ENCODE peak calls at places on chromosomes 12 and 14, in nine cellular contexts. F, X, N, R, V, I, E, P and Y are unnamed samples.

GRCh38 chr12:29253916-29254625 is 105.0 kb downstream of the FAR2 start:
- DNase-seq in F (no peak), X (peak), R (no peak), N (no peak), V (no peak), I (no peak), E (no peak), P (no peak), Y (no peak)

GRCh38 chr14:22434901-22435565 is 154.0 kb downstream of the DAD1 start:
- DNase-seq in N (no peak), X (no peak), R (no peak), V (no peak), E (no peak), F (no peak), P (no peak), I (no peak), Y (no peak)

GRCh38 chr14:24741871-24742270 is 107.9 kb upstream of the GZMB start:
- DNase-seq in E (peak), F (no peak), R (no peak), X (peak), V (no peak), I (no peak), P (no peak), N (peak), Y (no peak)

GRCh38 chr12:3332190-3332589 is 158.8 kb upstream of the PRMT8 start:
- DNase-seq in F (no peak), P (no peak), I (peak), X (peak), N (peak), E (peak), V (no peak), R (no peak), Y (no peak)

GRCh38 chr14:61643546-61643945 is 51.8 kb upstream of the HIF1A start:
- DNase-seq in I (no peak), E (peak), N (peak), R (no peak), F (no peak), X (no peak), P (no peak), V (no peak), Y (no peak)

GRCh38 chr14:93301821-93302447 is 30.9 kb downstream of the BTBD7 start:
- DNase-seq in E (peak), F (no peak), N (no peak), V (no peak), X (no peak), I (no peak), P (no peak), R (no peak), Y (no peak)

GRCh38 chr12:116806845-116807440 is 68.8 kb downstream of the RNFT2 start:
- DNase-seq in E (no peak), F (no peak), P (no peak), V (no peak), X (peak), I (no peak), N (no peak), R (no peak), Y (no peak)

GRCh38 chr12:52442600-52443061 is 8.5 kb upstream of the KRT75 start:
- DNase-seq in I (no peak), E (peak), N (peak), F (no peak), P (no peak), V (no peak), R (no peak), X (peak), Y (no peak)

GRCh38 chr14:105924951-105925591 is 398.7 kb downstream of the TMEM121 start:
- DNase-seq in R (peak), F (no peak), N (no peak), P (peak), E (no peak), I (no peak), V (peak), X (no peak), Y (no peak)

GRCh38 chr12:53754196-53754595 is 2.4 kb upstream of the CISTR start:
- DNase-seq in R (no peak), I (peak), E (no peak), X (no peak), P (no peak), N (no peak), V (no peak), F (no peak), Y (no peak)

GRCh38 chr12:93571854-93572711 is at the start of gene SOCS2:
- DNase-seq in E (peak), I (no peak), X (peak), R (no peak), N (peak), F (peak), P (peak), V (peak), Y (no peak)

GRCh38 chr14:85317491-85318021 is 212.4 kb upstream of the FLRT2 start:
- DNase-seq in F (no peak), P (no peak), X (no peak), N (peak), I (no peak), E (peak), V (no peak), R (no peak), Y (no peak)

GRCh38 chr14:93091666-93092065 is 24.1 kb downstream of the ITPK1 start:
- DNase-seq in R (no peak), P (no peak), V (no peak), X (no peak), N (no peak), I (no peak), E (no peak), F (no peak), Y (no peak)

GRCh38 chr14:77498120-77498979 is at the start of gene ISM2:
- DNase-seq in P (no peak), E (peak), F (peak), V (no peak), X (peak), R (no peak), N (peak), I (peak), Y (no peak)

GRCh38 chr12:90897316-90897715 is 57.7 kb downstream of the CCER1 start:
- DNase-seq in R (no peak), N (no peak), I (no peak), V (no peak), F (no peak), P (no peak), X (no peak), E (no peak), Y (no peak)

GRCh38 chr12:90899456-90900182 is 55.4 kb downstream of the CCER1 start:
- DNase-seq in X (no peak), P (no peak), N (peak), V (no peak), F (no peak), R (no peak), I (no peak), E (peak), Y (no peak)

GRCh38 chr12:90897981-90898380 is 57.0 kb downstream of the CCER1 start:
- DNase-seq in F (no peak), V (no peak), P (no peak), R (no peak), N (peak), I (no peak), E (no peak), X (no peak), Y (no peak)

GRCh38 chr12:90896164-90896563 is 58.8 kb downstream of the CCER1 start:
- DNase-seq in R (no peak), P (no peak), X (peak), E (peak), N (peak), I (no peak), V (no peak), F (no peak), Y (no peak)
- H3K27ac ChIP-seq in R (no peak), P (no peak), X (no peak), E (peak), N (peak), I (no peak), V (no peak), F (no peak), Y (no peak)

DNA sequence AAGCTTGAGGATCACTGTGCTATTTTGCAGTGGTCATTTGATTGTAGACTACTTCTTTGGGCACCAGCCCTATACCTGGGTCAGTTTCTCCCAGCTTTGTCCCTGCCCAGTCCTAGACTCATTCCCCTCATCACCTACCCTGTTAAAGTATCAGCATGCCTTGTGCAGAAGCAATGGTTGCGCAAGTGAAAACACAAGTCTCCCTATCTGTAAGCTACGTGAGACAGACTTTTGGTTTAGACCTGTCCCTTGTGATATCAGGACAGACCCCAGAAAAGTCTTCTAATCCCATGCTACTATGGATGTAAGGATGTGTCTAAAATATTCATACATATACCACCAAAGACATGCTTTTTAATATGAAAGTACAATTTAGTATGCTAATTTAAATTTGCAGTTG is 88.8 kb upstream of the ATP2B1 start:
- DNase-seq in F (no peak), X (no peak), N (no peak), V (no peak), I (no peak), E (no peak), P (no peak), R (no peak), Y (no peak)
- H3K27ac ChIP-seq in F (no peak), X (no peak), N (no peak), V (no peak), I (no peak), E (no peak), P (no peak), R (no peak), Y (no peak)

GRCh38 chr14:59321184-59321952 is 132.9 kb downstream of the DAAM1 start:
- DNase-seq in N (peak), X (peak), V (no peak), E (peak), I (no peak), R (no peak), F (no peak), P (no peak), Y (no peak)

GRCh38 chr14:59318908-59319307 is 130.4 kb downstream of the DAAM1 start:
- DNase-seq in R (no peak), F (no peak), I (no peak), N (no peak), E (no peak), V (no peak), X (peak), P (no peak), Y (no peak)

GRCh38 chr14:59317782-59318505 is 129.5 kb downstream of the DAAM1 start:
- DNase-seq in F (no peak), V (no peak), X (no peak), P (no peak), N (no peak), I (no peak), E (no peak), R (no peak), Y (no peak)

GRCh38 chr14:59317346-59317745 is 128.9 kb downstream of the DAAM1 start:
- DNase-seq in E (no peak), I (no peak), P (no peak), F (no peak), R (no peak), X (no peak), N (no peak), V (no peak), Y (no peak)

GRCh38 chr14:59320771-59321170 is 132.3 kb downstream of the DAAM1 start:
- DNase-seq in F (no peak), V (no peak), N (peak), E (no peak), I (no peak), X (peak), R (no peak), P (no peak), Y (no peak)
- H3K27ac ChIP-seq in F (peak), V (peak), N (peak), E (peak), I (no peak), X (peak), R (peak), P (peak), Y (peak)

DNA sequence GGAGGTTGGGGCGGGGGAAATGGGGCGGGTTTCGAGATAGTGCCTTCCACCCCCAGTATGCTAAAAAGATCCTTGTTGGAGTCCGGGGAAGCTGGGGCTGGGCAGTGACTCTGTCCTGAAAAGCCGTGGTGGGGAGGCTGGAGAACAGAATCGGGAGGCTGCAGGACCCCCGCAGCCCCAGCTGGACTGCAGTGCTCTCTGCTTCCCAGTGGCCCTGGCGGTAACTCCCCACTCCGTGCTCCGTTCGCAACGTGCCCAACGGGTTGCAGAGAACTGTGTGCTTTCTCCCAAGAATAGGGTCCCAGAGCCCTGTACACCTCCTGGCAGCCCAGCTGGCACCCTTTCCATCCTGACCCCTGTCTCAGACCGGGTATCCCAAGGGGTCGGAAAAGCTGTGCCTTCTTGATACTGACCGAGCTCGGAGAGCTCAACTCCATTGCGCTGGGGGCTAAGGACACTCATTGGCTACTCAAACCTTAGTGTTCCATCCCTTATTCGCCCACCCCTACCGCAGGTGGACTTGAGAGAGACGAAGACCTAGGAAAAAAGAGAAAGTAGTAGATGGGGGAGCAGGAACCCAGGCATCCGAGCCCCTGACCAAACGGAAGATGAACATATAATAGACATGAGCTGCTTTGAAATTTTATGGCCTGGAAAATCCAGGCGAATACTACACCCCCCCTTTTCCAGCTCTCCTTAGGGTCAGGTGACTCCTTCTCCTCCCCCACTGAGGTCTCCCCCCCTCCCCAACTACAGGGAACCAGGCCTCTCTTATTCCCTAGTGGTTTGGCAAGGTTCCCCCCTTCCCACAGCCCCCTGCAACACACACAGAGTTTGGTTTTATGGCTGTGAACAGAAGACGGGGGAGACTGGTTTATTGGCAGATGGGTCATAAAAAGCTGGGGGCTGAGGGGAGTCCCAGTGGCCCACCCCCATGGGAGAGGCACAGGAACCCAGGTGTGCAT is 1.3 kb downstream of the GDF11 start:
- DNase-seq in I (no peak), E (no peak), N (peak), F (no peak), V (no peak), P (no peak), X (no peak), R (no peak), Y (peak)
- H3K27ac ChIP-seq in I (peak), E (no peak), N (no peak), F (peak), V (no peak), P (no peak), X (peak), R (no peak), Y (peak)

GRCh38 chr14:101963052-101963451 is 1.3 kb upstream of the DYNC1H1 start:
- DNase-seq in P (no peak), E (no peak), I (peak), X (no peak), F (no peak), V (no peak), R (peak), N (no peak), Y (no peak)

GRCh38 chr14:101961011-101961721 is 3.2 kb upstream of the DYNC1H1 start:
- DNase-seq in V (peak), F (peak), P (peak), X (peak), R (peak), E (peak), N (peak), I (peak), Y (no peak)

GRCh38 chr14:101960225-101960624 is 4.1 kb upstream of the DYNC1H1 start:
- DNase-seq in X (peak), R (no peak), I (peak), E (no peak), N (peak), P (no peak), F (peak), V (no peak), Y (no peak)

GRCh38 chr14:101962503-101962874 is 1.9 kb upstream of the DYNC1H1 start:
- DNase-seq in F (peak), N (peak), R (peak), I (peak), V (no peak), P (peak), E (peak), X (peak), Y (no peak)

GRCh38 chr14:101961746-101962502 is 2.4 kb upstream of the DYNC1H1 start:
- DNase-seq in E (no peak), R (peak), I (no peak), P (peak), X (no peak), V (no peak), N (no peak), F (peak), Y (peak)
- H3K27ac ChIP-seq in E (peak), R (no peak), I (no peak), P (no peak), X (no peak), V (no peak), N (peak), F (peak), Y (no peak)

DNA sequence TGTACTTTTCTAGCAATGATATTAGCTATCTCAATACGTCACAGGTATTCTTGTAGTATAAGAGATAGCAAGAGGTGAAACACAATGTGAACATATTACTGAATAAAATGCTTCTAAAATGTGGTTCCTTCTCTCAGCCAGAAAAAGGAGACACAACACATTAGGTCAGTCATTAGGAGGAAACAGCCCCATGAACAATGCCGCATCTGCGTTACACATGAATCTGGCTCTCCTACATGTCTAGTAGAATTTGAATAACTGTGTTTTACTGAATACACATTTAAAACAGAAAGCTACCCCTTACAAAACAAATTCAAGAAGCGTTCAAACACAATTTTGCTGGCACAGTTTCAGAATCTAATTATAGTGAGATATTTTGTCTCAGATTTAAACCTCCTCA is 51.7 kb downstream of the EFCAB11 start:
- DNase-seq in V (no peak), E (no peak), I (no peak), P (no peak), F (no peak), N (no peak), X (no peak), R (no peak), Y (no peak)
- H3K27ac ChIP-seq in V (no peak), E (no peak), I (no peak), P (no peak), F (no peak), N (no peak), X (no peak), R (no peak), Y (no peak)

GRCh38 chr14:95233702-95234241 is 76.4 kb upstream of the DICER1 start:
- DNase-seq in P (peak), R (no peak), X (peak), I (peak), N (no peak), F (no peak), E (no peak), V (peak), Y (no peak)
- H3K27ac ChIP-seq in P (no peak), R (no peak), X (no peak), I (peak), N (no peak), F (no peak), E (no peak), V (no peak), Y (peak)

DNA sequence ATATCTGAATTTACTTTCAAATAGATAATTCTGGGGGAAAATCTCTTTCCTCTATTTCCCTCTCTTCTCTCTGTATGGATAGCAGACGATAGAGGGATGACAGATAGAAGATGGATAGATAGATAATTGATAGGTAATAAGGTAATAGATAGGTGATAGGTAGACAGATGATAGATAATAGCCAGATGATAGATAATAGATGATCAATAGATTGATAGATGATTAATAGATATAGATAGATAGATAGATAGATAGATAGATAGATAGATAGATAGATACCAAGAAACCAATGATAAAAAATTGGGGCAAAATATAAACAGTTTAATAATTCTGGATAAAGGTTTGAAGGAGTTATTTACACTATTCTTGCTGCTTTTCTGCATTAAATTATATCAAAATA is 26.6 kb upstream of the RIMBP2 start:
- DNase-seq in N (no peak), R (no peak), I (no peak), P (no peak), E (no peak), F (no peak), X (no peak), V (no peak), Y (no peak)
- H3K27ac ChIP-seq in N (no peak), R (no peak), I (no peak), P (no peak), E (no peak), F (no peak), X (no peak), V (no peak), Y (no peak)

GRCh38 chr14:50489851-50490250 is 42.5 kb downstream of the MAP4K5 start:
- DNase-seq in I (no peak), E (no peak), P (no peak), R (no peak), X (no peak), V (no peak), N (no peak), F (no peak), Y (no peak)

DNA sequence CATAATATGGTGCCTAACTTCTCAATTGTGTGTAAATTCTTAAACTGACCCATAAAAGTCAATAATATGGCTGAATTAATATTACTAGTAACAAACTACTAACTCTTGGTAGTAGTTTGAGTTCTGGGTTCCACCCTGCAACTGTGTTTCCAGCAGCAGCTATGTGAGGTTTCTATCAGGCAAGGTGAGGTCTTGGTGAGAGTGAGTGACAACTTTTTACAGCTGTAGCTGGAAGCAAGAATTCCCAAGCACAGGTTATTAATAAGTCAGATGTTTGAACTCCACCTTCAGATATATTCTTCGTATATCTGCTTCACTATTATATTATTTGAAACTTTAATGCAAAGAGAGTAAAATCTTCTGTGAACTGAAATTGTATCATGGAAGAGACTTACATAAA is 43.8 kb downstream of the MAP4K5 start:
- DNase-seq in F (no peak), X (no peak), P (no peak), I (no peak), E (no peak), N (no peak), V (no peak), R (no peak), Y (no peak)
- H3K27ac ChIP-seq in F (no peak), X (no peak), P (no peak), I (no peak), E (no peak), N (no peak), V (no peak), R (no peak), Y (no peak)